ENCODE peak calls at places on chromosomes 3 and 15, in ten cellular contexts. J is hippocampal formation, M is foreskin keratinocyte, S is HCEC 1CT, F is sigmoid colon, R is occipital lobe, K is heart left ventricle, G is GM04504, I is midbrain, V is left ventricle myocardium superior. U is an unnamed sample.

GRCh38 chr3:160108357-160108756 is 116.9 kb upstream of the C3orf80 start:
- DNase-seq in J (no peak), M (no peak), S (no peak), F (no peak), R (no peak), K (no peak), G (no peak), I (no peak), V (no peak), U (no peak)

GRCh38 chr3:119175869-119176756 is 2.7 kb downstream of the UPK1B start:
- DNase-seq in J (no peak), M (peak; percentile 80), S (peak; percentile 16), F (no peak), R (no peak), K (no peak), G (no peak), I (no peak), V (no peak), U (peak; percentile 52)

GRCh38 chr3:79414821-79415220 is 353.0 kb downstream of the ROBO1 start:
- DNase-seq in J (no peak), M (peak; percentile 85), S (peak; percentile 26), F (peak; percentile 82), R (no peak), K (no peak), G (peak; percentile 10), I (no peak), V (no peak), U (peak; percentile 26)

GRCh38 chr15:64845183-64845611 is 3.5 kb downstream of the PLEKHO2 start:
- DNase-seq in J (peak; percentile 50), M (no peak), S (no peak), F (peak; percentile 81), R (peak; percentile 32), K (peak; percentile 66), G (no peak), I (peak; percentile 64), V (peak; percentile 68), U (peak; percentile 76)

GRCh38 chr3:61315874-61316273 is 64.6 kb upstream of the FHIT start:
- DNase-seq in J (no peak), M (peak; percentile 2), S (no peak), F (no peak), R (no peak), K (no peak), G (no peak), I (no peak), V (peak; percentile 40), U (peak; percentile 46)

GRCh38 chr15:88465633-88466219 is 1.5 kb downstream of the MRPL46 start:
- DNase-seq in J (no peak), M (peak; percentile 61), S (peak; percentile 71), F (no peak), R (no peak), K (no peak), G (peak; percentile 17), I (no peak), V (no peak), U (no peak)

GRCh38 chr3:161042023-161042501 is 63.1 kb downstream of the B3GALNT1 start:
- DNase-seq in J (no peak), M (no peak), S (no peak), F (no peak), R (no peak), K (no peak), G (no peak), I (no peak), V (no peak), U (no peak)

GRCh38 chr3:190064112-190064511 is 56.6 kb downstream of the P3H2 start:
- DNase-seq in J (no peak), M (peak; percentile 91), S (peak; percentile 95), F (no peak), R (no peak), K (no peak), G (peak; percentile 78), I (no peak), V (no peak), U (no peak)

GRCh38 chr15:93103823-93104222 is 14.8 kb upstream of the RGMA start:
- DNase-seq in J (no peak), M (no peak), S (no peak), F (no peak), R (no peak), K (no peak), G (no peak), I (no peak), V (no peak), U (no peak)

GRCh38 chr15:37015025-37015424 is 85.3 kb downstream of the MEIS2 start:
- DNase-seq in J (no peak), M (peak; percentile 83), S (peak; percentile 67), F (no peak), R (peak; percentile 20), K (no peak), G (peak; percentile 38), I (no peak), V (no peak), U (peak; percentile 61)

GRCh38 chr3:174620138-174620537 is 239.0 kb upstream of the NAALADL2 start:
- DNase-seq in J (no peak), M (peak; percentile 21), S (peak; percentile 46), F (no peak), R (no peak), K (no peak), G (peak; percentile 2), I (no peak), V (no peak), U (no peak)